ENCODE peak calls at places on chromosomes 6 and 20, in seven cellular contexts. I is right lobe of liver, P is spleen, U is AG10803, S is uterus, T is stomach, D is GM12865. X is an unnamed sample.

GRCh38 chr20:57547250-57547649 is 13.7 kb upstream of the PCK1 start:
- DNase-seq in D (no peak), I (peak; percentile 73), P (no peak), T (no peak), U (no peak), S (no peak), X (no peak)

GRCh38 chr6:156943167-156943566 is 166.0 kb downstream of the ARID1B start:
- DNase-seq in P (no peak), U (peak; percentile 52), D (no peak), T (no peak), S (no peak), I (no peak), X (no peak)

GRCh38 chr20:6173481-6173880 is 50.7 kb upstream of the FERMT1 start:
- DNase-seq in I (no peak), U (no peak), P (no peak), S (no peak), T (no peak), D (no peak), X (no peak)

GRCh38 chr6:138086573-138087196 is 20.5 kb downstream of the PERP start:
- DNase-seq in I (no peak), T (no peak), S (no peak), P (no peak), D (no peak), U (no peak), X (no peak)

GRCh38 chr20:23159923-23160445 is 73.9 kb upstream of the CD93 start:
- DNase-seq in I (no peak), S (no peak), U (no peak), T (no peak), P (no peak), D (peak; percentile 54), X (no peak)

GRCh38 chr6:6683964-6684363 is 95.4 kb downstream of the LY86 start:
- DNase-seq in D (no peak), I (no peak), T (no peak), S (no peak), P (no peak), U (no peak), X (no peak)

GRCh38 chr6:45445749-45446454 is 68.2 kb upstream of the SUPT3H start:
- DNase-seq in S (peak; percentile 35), U (peak; percentile 99), T (peak; percentile 59), P (no peak), D (peak; percentile 6), I (peak; percentile 55), X (peak; percentile 98)

GRCh38 chr6:17987576-17988421 is at the start of gene KIF13A:
- DNase-seq in T (peak; percentile 58), U (peak; percentile 69), S (peak; percentile 71), P (peak; percentile 93), D (peak; percentile 72), I (peak; percentile 78), X (peak; percentile 46)

GRCh38 chr20:44432618-44433577 is 42.8 kb upstream of the TTPAL start:
- DNase-seq in T (no peak), P (no peak), U (no peak), I (no peak), S (no peak), D (no peak), X (no peak)

GRCh38 chr6:75156186-75156878 is 49.5 kb downstream of the COL12A1 start:
- DNase-seq in T (no peak), I (no peak), U (no peak), D (no peak), P (no peak), S (no peak), X (no peak)

GRCh38 chr6:85396159-85396808 is 53.6 kb upstream of the NT5E start:
- DNase-seq in U (no peak), D (no peak), T (no peak), S (no peak), I (no peak), P (no peak), X (no peak)

GRCh38 chr6:169556758-169557505 is 144.9 kb downstream of the WDR27 start:
- DNase-seq in P (no peak), T (no peak), S (no peak), I (no peak), U (peak; percentile 17), D (peak; percentile 94), X (no peak)

GRCh38 chr6:140542858-140543257 is 1168.4 kb upstream of the CITED2 start:
- DNase-seq in P (no peak), S (no peak), U (no peak), I (no peak), T (no peak), D (peak; percentile 47), X (no peak)

GRCh38 chr6:100084301-100085161 is 90.5 kb upstream of the MCHR2 start:
- DNase-seq in U (peak; percentile 92), S (no peak), D (no peak), P (no peak), T (no peak), I (no peak), X (peak; percentile 59)

GRCh38 chr20:354298-354977 is 7.5 kb downstream of the NRSN2 start:
- DNase-seq in T (peak; percentile 81), I (peak; percentile 75), U (peak; percentile 68), D (peak; percentile 86), S (peak; percentile 76), P (peak; percentile 92), X (peak; percentile 48)

GRCh38 chr20:9036593-9036992 is 32.3 kb upstream of the PLCB4 start:
- DNase-seq in I (no peak), P (no peak), T (no peak), D (no peak), U (no peak), S (no peak), X (no peak)

GRCh38 chr20:47887477-47888080 is 102.3 kb upstream of the SULF2 start:
- DNase-seq in I (no peak), S (no peak), P (no peak), D (no peak), T (no peak), U (no peak), X (no peak)

DNA sequence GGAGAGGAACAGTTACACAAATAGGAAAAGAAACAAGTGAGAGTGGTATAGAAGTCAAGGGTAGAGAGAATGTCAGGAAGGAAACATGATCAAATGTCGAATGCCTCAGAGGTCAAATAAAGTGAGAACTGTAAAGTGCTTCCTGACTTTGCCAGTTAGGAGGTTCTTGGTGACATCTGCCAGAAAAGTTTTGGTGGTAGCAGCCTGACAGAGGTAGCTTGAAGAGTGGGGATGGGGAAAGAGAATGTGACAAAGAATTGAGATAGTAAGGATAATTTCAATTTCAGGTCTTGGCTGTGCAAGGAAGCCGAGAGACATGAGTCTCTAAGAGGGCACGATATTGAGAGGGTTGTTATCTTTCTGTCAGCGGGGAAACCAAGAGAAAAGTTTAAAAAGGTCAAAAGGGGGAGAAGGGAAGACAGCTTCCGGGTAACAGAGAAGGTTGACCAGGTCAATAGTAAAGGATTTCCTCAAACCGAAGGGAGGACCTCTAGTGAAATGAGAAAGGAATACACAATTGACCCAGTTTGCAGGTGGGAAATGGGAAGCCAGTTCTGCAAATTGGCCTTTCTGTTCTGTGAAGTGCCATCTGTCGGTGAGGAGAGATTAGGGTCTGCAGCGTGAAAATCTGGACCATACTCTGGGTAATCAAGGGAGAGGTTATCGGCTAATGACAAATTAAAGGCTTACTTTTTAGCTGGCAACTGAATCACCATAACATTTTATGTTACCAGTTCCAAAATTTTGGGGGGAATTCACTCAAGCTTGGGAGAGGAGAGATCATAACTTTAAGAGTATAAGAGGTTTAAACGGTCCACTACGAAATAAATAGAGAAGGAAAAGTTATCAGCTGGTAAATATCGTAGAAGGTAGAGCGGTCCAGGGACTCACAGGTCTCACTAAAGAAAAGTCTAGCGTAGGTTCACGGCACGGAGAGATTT is 973 bp upstream of the BRD2 start:
- DNase-seq in P (no peak), U (peak; percentile 44), T (no peak), D (peak; percentile 79), I (no peak), S (no peak), X (peak; percentile 45)
- TF ChIP-seq CTCF in P (peak; percentile 48), U (peak; percentile 63), T (peak; percentile 40), D (peak; percentile 58), I (peak; percentile 47), S (peak; percentile 54), X (peak; percentile 72)

GRCh38 chr6:39792501-39793450 is 600 bp downstream of the DAAM2 start:
- DNase-seq in S (peak; percentile 30), T (no peak), I (no peak), U (peak; percentile 30), D (no peak), P (no peak), X (no peak)

GRCh38 chr6:39793528-39793927 is 1.4 kb downstream of the DAAM2 start:
- DNase-seq in D (no peak), U (no peak), I (no peak), P (no peak), T (no peak), S (no peak), X (no peak)

GRCh38 chr6:39791850-39792500 is at the start of gene DAAM2:
- DNase-seq in D (no peak), U (peak; percentile 60), I (peak; percentile 67), T (peak; percentile 64), P (peak; percentile 80), S (peak; percentile 78), X (no peak)

GRCh38 chr6:39790772-39791171 is 1.4 kb upstream of the DAAM2 start:
- DNase-seq in S (no peak), D (no peak), P (no peak), T (peak; percentile 43), I (no peak), U (peak; percentile 63), X (no peak)

DNA sequence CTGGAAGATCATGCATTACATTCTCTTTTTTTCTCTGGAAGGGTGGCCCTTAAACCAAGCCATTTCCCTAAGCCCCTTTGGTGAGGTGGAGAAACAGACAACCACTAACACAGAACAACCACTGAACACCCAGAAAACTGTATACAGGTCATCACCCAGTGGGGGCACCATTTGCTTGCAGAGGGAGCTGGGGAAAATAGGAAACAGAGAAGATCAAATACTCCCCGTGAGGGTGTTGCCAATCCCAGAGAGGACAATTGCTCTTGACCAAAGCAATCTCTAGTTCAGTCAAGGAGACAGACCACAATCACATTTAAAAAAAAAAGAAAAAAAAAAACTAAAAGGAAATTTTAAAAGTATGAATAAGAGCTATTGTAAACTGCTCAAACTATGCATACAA is 865 bp upstream of the DAAM2 start:
- DNase-seq in T (no peak), P (no peak), I (no peak), S (no peak), D (no peak), U (peak; percentile 49), X (no peak)
- TF ChIP-seq CTCF in T (no peak), P (no peak), I (peak; percentile 4), S (peak; percentile 10), D (no peak), U (peak; percentile 51), X (peak; percentile 37)

GRCh38 chr6:142746524-142746923 is 198.5 kb downstream of the HIVEP2 start:
- DNase-seq in S (no peak), D (peak; percentile 57), I (no peak), P (no peak), U (no peak), T (no peak), X (no peak)
- TF ChIP-seq CTCF in S (peak; percentile 20), D (peak; percentile 43), I (peak; percentile 28), P (peak; percentile 34), U (no peak), T (peak; percentile 15), X (peak; percentile 66)

GRCh38 chr6:29107758-29108157 is at the start of gene OR2J3:
- DNase-seq in U (no peak), P (no peak), D (no peak), I (no peak), T (no peak), S (no peak), X (no peak)

DNA sequence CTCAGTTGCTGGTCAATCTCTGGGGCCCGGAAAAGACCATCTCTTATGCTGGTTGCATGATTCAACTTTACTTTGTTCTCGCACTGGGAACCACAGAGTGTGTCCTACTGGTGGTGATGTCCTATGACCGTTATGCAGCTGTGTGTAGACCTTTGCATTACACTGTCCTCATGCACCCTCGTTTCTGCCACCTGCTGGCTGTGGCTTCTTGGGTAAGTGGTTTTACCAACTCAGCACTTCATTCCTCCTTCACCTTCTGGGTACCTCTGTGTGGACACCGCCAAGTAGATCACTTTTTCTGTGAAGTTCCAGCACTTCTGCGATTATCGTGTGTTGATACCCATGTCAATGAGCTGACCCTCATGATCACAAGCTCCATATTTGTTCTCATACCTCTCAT is 4.3 kb downstream of the OR2J3 start:
- DNase-seq in T (no peak), U (no peak), I (no peak), S (no peak), D (peak; percentile 5), P (no peak), X (no peak)
- TF ChIP-seq CTCF in T (no peak), U (no peak), I (no peak), S (no peak), D (no peak), P (no peak), X (no peak)

X was measured in HFFc6.